ENCODE peak calls at places on chromosomes 1 and 21, in seven cellular contexts. G is A549, T is stomach, Q is suprapubic skin, V is GM12878, J is ovary, N is esophagus muscularis mucosa. E is an unnamed sample.
A peak's percentile ranks its signal among the peaks of the same experiment; 100 is the strongest.

GRCh38 chr1:211206981-211207380 is 52.2 kb upstream of the RCOR3 start:
- DNase-seq in V (no peak), J (no peak), T (no peak), N (no peak), Q (no peak), G (no peak), E (no peak)

GRCh38 chr1:71414229-71414628 is 333.4 kb upstream of the ZRANB2 start:
- DNase-seq in T (no peak), J (no peak), V (no peak), Q (no peak), G (no peak), N (no peak), E (no peak)

GRCh38 chr1:245091171-245091621 is 63.6 kb upstream of the KIF26B start:
- DNase-seq in V (no peak), J (no peak), G (no peak), N (no peak), Q (no peak), T (no peak), E (no peak)

GRCh38 chr1:163187849-163188248 is 14.9 kb downstream of the RGS5 start:
- DNase-seq in Q (no peak), T (no peak), J (no peak), G (no peak), N (no peak), V (no peak), E (no peak)

GRCh38 chr1:160206421-160207117 is 1.4 kb downstream of the PEA15 start:
- DNase-seq in Q (peak; percentile 49), V (no peak), G (peak; percentile 50), N (no peak), T (no peak), J (no peak), E (no peak)

GRCh38 chr1:171754381-171754705 is 12.5 kb upstream of the VAMP4 start:
- DNase-seq in J (no peak), G (no peak), Q (no peak), N (no peak), T (no peak), V (no peak), E (no peak)

GRCh38 chr1:5428391-5428790 is 563.8 kb downstream of the NPHP4 start:
- DNase-seq in G (no peak), J (no peak), Q (no peak), N (no peak), T (no peak), V (no peak), E (no peak)

GRCh38 chr21:17795084-17796036 is 23.8 kb downstream of the C21orf91 start:
- DNase-seq in N (no peak), T (no peak), V (no peak), Q (no peak), G (no peak), J (no peak), E (no peak)

GRCh38 chr1:197807739-197808453 is 32.6 kb upstream of the DENND1B start:
- DNase-seq in Q (no peak), J (no peak), G (no peak), V (no peak), T (no peak), N (no peak), E (no peak)

GRCh38 chr21:43771698-43772367 is 4.3 kb downstream of the CSTB start:
- DNase-seq in G (no peak), Q (no peak), V (no peak), J (no peak), T (no peak), N (no peak), E (no peak)

GRCh38 chr1:183002797-183003594 is 20.2 kb upstream of the LAMC1 start:
- DNase-seq in V (no peak), Q (no peak), J (no peak), N (no peak), G (no peak), T (no peak), E (peak; percentile 31)

GRCh38 chr1:115429242-115429641 is 91.2 kb upstream of the NGF start:
- DNase-seq in V (no peak), G (no peak), N (peak; percentile 55), Q (no peak), T (no peak), J (no peak), E (no peak)

GRCh38 chr1:44531785-44532566 is 126.9 kb downstream of the RNF220 start:
- DNase-seq in T (no peak), Q (no peak), J (no peak), N (no peak), V (peak; percentile 16), G (peak; percentile 76), E (no peak)

GRCh38 chr1:38489844-38490270 is 369.7 kb downstream of the RRAGC start:
- DNase-seq in T (no peak), G (peak; percentile 31), V (no peak), N (no peak), J (no peak), Q (no peak), E (no peak)

GRCh38 chr21:26965567-26966359 is 1.1 kb downstream of the ADAMTS5 start:
- DNase-seq in G (no peak), N (no peak), Q (peak; percentile 81), V (no peak), T (peak; percentile 25), J (peak; percentile 85), E (no peak)

GRCh38 chr1:212930986-212931678 is 19.2 kb upstream of the VASH2 start:
- DNase-seq in T (no peak), G (peak; percentile 79), Q (no peak), V (no peak), J (no peak), N (peak; percentile 78), E (no peak)

GRCh38 chr1:242770366-242770765 is 245.9 kb upstream of the PLD5 start:
- DNase-seq in T (no peak), J (no peak), N (no peak), Q (no peak), G (peak; percentile 38), V (no peak), E (no peak)

GRCh38 chr1:30848130-30848529 is 60.4 kb downstream of the SDC3 start:
- DNase-seq in T (no peak), J (no peak), N (no peak), V (no peak), Q (no peak), G (no peak), E (no peak)

GRCh38 chr21:42547906-42548365 is 34.3 kb downstream of the SLC37A1 start:
- DNase-seq in Q (no peak), J (peak; percentile 27), N (no peak), T (no peak), G (no peak), V (no peak), E (no peak)

GRCh38 chr21:32712043-32712442 is 15.8 kb downstream of the SYNJ1 start:
- DNase-seq in T (no peak), N (no peak), Q (no peak), G (no peak), J (no peak), V (peak; percentile 82), E (no peak)

GRCh38 chr1:167627865-167628641 is 2.0 kb upstream of the RCSD1 start:
- DNase-seq in Q (no peak), N (no peak), T (peak; percentile 60), G (no peak), J (no peak), V (peak; percentile 89), E (no peak)

DNA sequence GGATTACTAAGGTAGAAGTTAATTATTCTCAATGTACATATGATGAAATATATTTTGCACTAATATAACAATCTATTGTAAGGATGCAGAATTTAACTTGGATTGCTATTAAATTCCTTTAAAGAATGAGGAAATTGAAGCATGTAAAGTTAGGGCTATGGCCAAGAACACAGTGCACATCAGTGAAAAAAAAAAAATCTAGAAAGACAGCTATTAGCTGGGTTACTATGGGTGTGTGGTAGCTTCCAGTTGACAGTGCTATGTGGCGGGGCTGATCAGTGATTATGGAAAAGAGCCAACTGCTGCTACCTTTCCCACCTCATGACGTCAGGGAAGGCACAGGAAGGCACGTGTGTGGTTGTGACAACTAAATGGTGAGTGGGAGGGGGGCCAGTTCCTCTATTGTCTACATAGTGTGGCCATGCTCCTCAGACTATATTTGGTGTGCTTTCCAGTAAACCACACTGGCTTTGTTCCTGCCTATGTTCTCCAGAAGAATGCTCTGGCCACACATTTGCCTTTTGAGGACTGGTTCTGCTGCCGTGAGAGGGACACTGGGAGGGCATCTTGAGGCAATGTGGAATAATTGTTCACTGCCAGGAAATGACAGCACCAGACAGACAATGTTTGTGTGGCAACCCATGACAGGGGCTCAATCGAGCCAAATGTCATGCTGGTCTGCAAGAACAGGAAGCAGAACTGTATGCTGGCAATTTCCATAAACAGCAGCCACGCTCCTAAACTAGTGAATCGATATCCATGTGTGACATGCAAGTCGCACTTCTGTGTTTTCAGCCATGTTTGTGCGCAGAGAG is 2.9 kb upstream of the SDE2 start:
- DNase-seq in J (no peak), T (peak; percentile 53), N (peak; percentile 93), V (no peak), Q (peak; percentile 89), G (peak; percentile 17), E (peak; percentile 78)
- TF ChIP-seq EP300 in J (no peak), T (peak; percentile 18), N (peak; percentile 70), V (peak; percentile 68), Q (no peak), G (no peak), E (peak; percentile 93)

GRCh38 chr1:233584376-233584775 is 29.5 kb upstream of the KCNK1 start:
- DNase-seq in N (no peak), V (no peak), J (no peak), Q (no peak), T (no peak), G (no peak), E (no peak)

GRCh38 chr1:233587196-233587595 is 26.7 kb upstream of the KCNK1 start:
- DNase-seq in G (no peak), V (no peak), T (no peak), J (no peak), N (no peak), Q (no peak), E (no peak)

GRCh38 chr1:233586301-233586700 is 27.6 kb upstream of the KCNK1 start:
- DNase-seq in V (no peak), J (no peak), N (no peak), T (no peak), Q (no peak), G (no peak), E (no peak)

GRCh38 chr1:233587958-233588799 is 25.7 kb upstream of the KCNK1 start:
- DNase-seq in Q (no peak), T (no peak), N (no peak), G (no peak), V (no peak), J (no peak), E (no peak)

GRCh38 chr1:233584931-233585330 is 29.0 kb upstream of the KCNK1 start:
- DNase-seq in J (no peak), N (no peak), V (no peak), G (no peak), T (no peak), Q (no peak), E (no peak)
- TF ChIP-seq EP300 in J (no peak), N (no peak), V (no peak), G (no peak), T (no peak), Q (no peak), E (no peak)

GRCh38 chr1:2360588-2361364 is 30.6 kb downstream of the MORN1 start:
- DNase-seq in Q (no peak), V (no peak), T (no peak), J (peak; percentile 23), G (no peak), N (no peak), E (no peak)
- TF ChIP-seq EP300 in Q (no peak), V (no peak), T (no peak), J (no peak), G (no peak), N (no peak), E (no peak)

DNA sequence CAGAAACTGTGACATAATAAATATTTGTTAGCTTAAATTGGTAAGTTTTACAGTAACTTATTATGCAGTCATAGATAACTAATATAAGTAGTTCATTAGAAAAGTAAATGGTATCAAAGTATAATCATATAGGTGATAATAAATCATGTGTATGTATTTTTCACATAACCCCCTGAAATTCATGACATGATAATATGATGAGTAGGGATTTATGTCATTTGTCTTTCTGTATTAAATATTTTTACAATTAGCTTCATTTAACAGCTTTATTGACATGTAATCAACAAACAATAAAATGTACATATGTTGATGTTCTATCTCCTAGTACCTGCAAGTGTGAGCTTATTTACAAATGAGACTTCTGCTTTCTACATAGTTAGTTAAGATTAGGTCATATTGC is 9.8 kb upstream of the FCGR2A start:
- DNase-seq in Q (no peak), V (no peak), J (no peak), T (no peak), G (no peak), N (no peak), E (no peak)
- TF ChIP-seq EP300 in Q (no peak), V (no peak), J (no peak), T (no peak), G (no peak), N (no peak), E (no peak)

E was measured in tibial nerve.